ENCODE peak calls at places on chromosomes 2 and 18, in six cellular contexts. Y is Kasumi-1; V is stimulated activated CD4-positive, alpha-beta T cell treated with anti-CD3 and anti-CD28 coated beads, Interleukin-12 subunit alpha, Interleukin-12 subunit beta, amount 100 ng/mL, for 48 hours; G is naive thymus-derived CD4-positive, alpha-beta T cell; Z is activated CD4-positive, alpha-beta T cell treated with anti-CD3 and anti-CD28 coated beads, Interleukin-2, amount 10 ng/mL, durations not matched to agents 7 days and 5 days; N is NCI-H774. A is an unnamed sample.

GRCh38 chr2:241211276-241211675 is 22.8 kb downstream of the ANO7 start:
- DNase-seq in Y (no peak), G (no peak), Z (no peak), V (no peak), N (no peak), A (no peak)

GRCh38 chr2:112155331-112156151 is 17.4 kb downstream of the FBLN7 start:
- DNase-seq in G (no peak), V (no peak), Y (peak), N (no peak), Z (peak), A (no peak)

GRCh38 chr2:68653538-68653982 is 10.2 kb downstream of the PROKR1 start:
- DNase-seq in G (peak), Z (peak), Y (peak), N (no peak), V (peak), A (no peak)

GRCh38 chr2:33212151-33212550 is 264.3 kb upstream of the RASGRP3 start:
- DNase-seq in G (no peak), Y (no peak), V (no peak), Z (no peak), N (no peak), A (peak)

GRCh38 chr2:109339519-109339991 is 210.6 kb downstream of the SH3RF3 start:
- DNase-seq in V (no peak), Z (no peak), N (no peak), Y (no peak), G (peak), A (no peak)

GRCh38 chr18:61992285-61992684 is 99.5 kb upstream of the RNF152 start:
- DNase-seq in N (no peak), Z (no peak), G (no peak), V (no peak), Y (no peak), A (no peak)

GRCh38 chr2:95385570-95385984 is 16.9 kb upstream of the FAHD2A start:
- DNase-seq in Z (no peak), V (no peak), G (no peak), N (no peak), Y (no peak), A (no peak)

GRCh38 chr2:56184500-56184996 is 758 bp downstream of the CCDC85A start:
- DNase-seq in N (peak), Y (no peak), V (no peak), G (peak), Z (no peak), A (no peak)

GRCh38 chr2:216312441-216312840 is 59.8 kb downstream of the MARCHF4 start:
- DNase-seq in N (no peak), V (no peak), Y (no peak), Z (no peak), G (no peak), A (no peak)

GRCh38 chr2:235843591-235844395 is 324.4 kb downstream of the GBX2 start:
- DNase-seq in G (no peak), V (no peak), Z (no peak), Y (no peak), N (no peak), A (no peak)

GRCh38 chr2:19702267-19702666 is 199.5 kb downstream of the TTC32 start:
- DNase-seq in G (no peak), Y (no peak), V (no peak), Z (no peak), N (no peak), A (no peak)

GRCh38 chr2:166335284-166335683 is 40.5 kb downstream of the SCN9A start:
- DNase-seq in V (no peak), Z (no peak), N (peak), G (no peak), Y (no peak), A (no peak)

GRCh38 chr2:1233280-1233679 is 180.0 kb upstream of the TPO start:
- DNase-seq in Y (no peak), V (no peak), Z (no peak), G (no peak), N (no peak), A (no peak)

GRCh38 chr18:44651453-44651852 is 29.2 kb upstream of the SETBP1 start:
- DNase-seq in V (no peak), Y (no peak), G (no peak), N (no peak), Z (no peak), A (no peak)